ENCODE peak calls at places on chromosomes 12 and 14, in six cellular contexts. J, D, U, S, X and T are unnamed samples. For H3K27me3, the result is how much of the 10 kb centered on the place peaks cover.

GRCh38 chr12:114838480-114838879 is 154.5 kb upstream of the TBX3 start:
- DNase-seq in J (no peak), S (no peak), X (no peak), D (no peak), U (peak), T (no peak)

GRCh38 chr12:20004951-20005350 is 363.4 kb upstream of the PDE3A start:
- DNase-seq in J (no peak), D (peak), U (no peak), S (no peak), X (no peak), T (no peak)

GRCh38 chr14:81594012-81594411 is 60.4 kb upstream of the SEL1L start:
- DNase-seq in U (peak), S (peak), J (no peak), X (no peak), D (no peak), T (no peak)

GRCh38 chr12:114165921-114166320 is 199.8 kb upstream of the RBM19 start:
- DNase-seq in S (no peak), U (no peak), D (no peak), J (no peak), X (no peak), T (no peak)

GRCh38 chr14:100535287-100536131 is 51.7 kb downstream of the BEGAIN start:
- DNase-seq in X (no peak), U (no peak), D (no peak), J (peak), S (no peak), T (no peak)

GRCh38 chr14:58717821-58718220 is 80.1 kb downstream of the DACT1 start:
- DNase-seq in U (no peak), D (peak), J (no peak), S (no peak), X (no peak), T (no peak)

GRCh38 chr12:130661501-130662255 is 54.4 kb downstream of the RIMBP2 start:
- DNase-seq in J (peak), S (no peak), D (no peak), U (peak), X (no peak), T (no peak)

GRCh38 chr14:104843442-104844305 is 21.4 kb upstream of the CEP170B start:
- DNase-seq in U (peak), D (no peak), S (no peak), X (no peak), J (peak), T (no peak)

GRCh38 chr12:74021937-74022336 is 515.7 kb upstream of the ATXN7L3B start:
- DNase-seq in X (no peak), J (peak), S (peak), D (peak), U (peak), T (no peak)

GRCh38 chr14:102087762-102088011 is 843 bp upstream of the HSP90AA1 start:
- DNase-seq in J (no peak), S (no peak), U (no peak), X (no peak), D (no peak), T (no peak)

GRCh38 chr12:104212516-104212915 is 3.1 kb upstream of the TXNRD1 start:
- DNase-seq in J (no peak), X (no peak), D (no peak), S (no peak), U (no peak), T (no peak)

GRCh38 chr14:76780875-76781647 is 19.8 kb downstream of the VASH1 start:
- DNase-seq in U (no peak), S (no peak), X (no peak), D (peak), J (peak), T (no peak)

GRCh38 chr14:44149597-44149996 is 357.5 kb downstream of the FSCB start:
- DNase-seq in J (no peak), D (no peak), X (no peak), U (peak), S (peak), T (no peak)

GRCh38 chr12:71772728-71773127 is 18.1 kb downstream of the RAB21 start:
- DNase-seq in X (no peak), S (no peak), U (no peak), J (no peak), D (no peak), T (no peak)

GRCh38 chr12:24008166-24008565 is 58.7 kb upstream of the SOX5 start:
- DNase-seq in X (no peak), J (no peak), U (no peak), S (no peak), D (no peak), T (no peak)

GRCh38 chr14:45651906-45652305 is 398.9 kb upstream of the MIS18BP1 start:
- DNase-seq in S (no peak), X (no peak), U (no peak), D (peak), J (no peak), T (no peak)

GRCh38 chr12:73598626-73599025 is 939.0 kb upstream of the ATXN7L3B start:
- DNase-seq in J (no peak), S (no peak), X (no peak), U (no peak), D (peak), T (no peak)

GRCh38 chr12:31491819-31492598 is 98.9 kb downstream of the DENND5B start:
- DNase-seq in J (no peak), D (peak), S (no peak), U (peak), X (no peak), T (peak)

GRCh38 chr12:55806982-55807381 is 10.5 kb downstream of the SARNP start:
- DNase-seq in U (no peak), J (no peak), D (no peak), X (no peak), S (no peak), T (no peak)

GRCh38 chr12:30732954-30733637 is 21.7 kb downstream of the CAPRIN2 start:
- DNase-seq in D (no peak), X (no peak), J (no peak), U (no peak), S (no peak), T (no peak)

DNA sequence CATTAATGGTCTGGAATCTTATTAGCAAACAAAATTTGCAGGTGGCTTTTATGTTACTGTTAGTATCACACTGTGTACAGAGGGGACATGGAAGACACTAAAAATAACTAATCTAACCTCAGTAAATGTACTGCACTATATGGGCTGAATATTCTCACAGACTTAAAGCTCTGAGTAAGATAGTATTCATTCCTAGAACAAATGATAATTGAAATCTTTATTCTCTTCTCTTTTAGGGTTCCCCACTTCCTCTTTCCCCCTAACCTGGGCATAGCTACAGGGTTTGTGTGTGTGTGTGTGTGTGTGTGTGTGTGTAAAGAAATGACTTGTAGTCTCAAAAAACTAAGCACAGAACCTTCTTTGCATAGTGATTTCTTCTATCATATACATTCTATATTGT is 21.4 kb upstream of the HECTD1 start:
- DNase-seq in S (no peak), U (no peak), X (no peak), D (no peak), J (no peak), T (no peak)
- H3K27ac ChIP-seq in S (peak), U (no peak), X (no peak), D (no peak), J (no peak), T (peak)

GRCh38 chr12:49903700-49904423 is at the start of gene FAIM2:
- DNase-seq in X (peak), S (no peak), J (peak), D (peak), U (no peak), T (no peak)
- H3K4me3 ChIP-seq in X (peak), S (no peak), J (peak), D (peak), U (no peak), T (peak)

GRCh38 chr14:36519431-36520321 is at the start of gene NKX2-1:
- DNase-seq in J (no peak), U (peak), X (no peak), D (no peak), S (no peak), T (no peak)
- H3K27me3 ChIP-seq in J (half or more), U (half or more), X (under half), D (half or more), S (half or more), T (half or more)

GRCh38 chr12:89156862-89157262 is 195.4 kb downstream of the DUSP6 start:
- DNase-seq in D (peak), U (no peak), X (no peak), S (no peak), J (no peak), T (no peak)
- H3K27ac ChIP-seq in D (no peak), U (no peak), X (no peak), S (no peak), J (peak), T (no peak)

GRCh38 chr12:124385219-124385969 is 90.5 kb downstream of the RFLNA start:
- DNase-seq in U (peak), S (no peak), J (no peak), D (peak), X (no peak), T (no peak)
- H3K4me3 ChIP-seq in U (no peak), S (no peak), J (no peak), D (peak), X (no peak), T (no peak)

GRCh38 chr14:32933623-32933942 is 5.1 kb upstream of the NPAS3 start:
- DNase-seq in U (peak), X (no peak), D (peak), S (no peak), J (no peak), T (no peak)

GRCh38 chr14:32932302-32932920 is 6.3 kb upstream of the NPAS3 start:
- DNase-seq in S (no peak), X (no peak), U (peak), J (no peak), D (peak), T (no peak)

GRCh38 chr14:32933943-32934890 is 4.5 kb upstream of the NPAS3 start:
- DNase-seq in X (no peak), J (no peak), S (no peak), D (peak), U (peak), T (no peak)

GRCh38 chr14:32934891-32935633 is 3.6 kb upstream of the NPAS3 start:
- DNase-seq in X (no peak), J (no peak), U (peak), S (no peak), D (peak), T (no peak)

GRCh38 chr14:32932921-32933622 is 5.6 kb upstream of the NPAS3 start:
- DNase-seq in J (peak), U (peak), S (no peak), D (no peak), X (no peak), T (no peak)
- H3K27me3 ChIP-seq in J (under half), U (under half), S (under half), D (under half), X (under half), T (under half)

GRCh38 chr12:69062838-69063237 is 129.9 kb upstream of the CPM start:
- DNase-seq in U (no peak), S (no peak), X (no peak), D (no peak), J (no peak), T (no peak)
- H3K27ac ChIP-seq in U (no peak), S (no peak), X (no peak), D (no peak), J (peak), T (no peak)